ENCODE peak calls at places on chromosomes 2 and 18, in nine cellular contexts. Q, G, K, Z, D, W, L, M and C are unnamed samples.

GRCh38 chr18:59054892-59055291 is 84.8 kb upstream of the SEC11C start:
- DNase-seq in Q (no peak), Z (no peak), G (no peak), M (no peak), K (no peak), W (peak; percentile 26), D (no peak), L (no peak), C (no peak)

GRCh38 chr2:197495433-197496134 is 4.1 kb downstream of the HSPD1 start:
- DNase-seq in L (no peak), M (no peak), Z (no peak), G (no peak), K (no peak), D (no peak), W (no peak), Q (no peak), C (no peak)

GRCh38 chr2:99337931-99338580 is 867 bp downstream of the EIF5B start:
- DNase-seq in M (peak; percentile 73), L (peak; percentile 5), D (no peak), G (peak; percentile 55), Z (no peak), Q (no peak), W (peak; percentile 63), K (peak; percentile 43), C (peak; percentile 2)

GRCh38 chr18:621181-621580 is 24.4 kb downstream of the CLUL1 start:
- DNase-seq in G (no peak), D (no peak), M (no peak), L (no peak), K (peak; percentile 81), Q (no peak), W (no peak), Z (no peak), C (no peak)

GRCh38 chr2:63049291-63050185 is 1.1 kb upstream of the OTX1 start:
- DNase-seq in M (no peak), W (peak; percentile 63), D (peak; percentile 25), L (no peak), K (peak; percentile 9), G (peak; percentile 48), Z (no peak), Q (no peak), C (no peak)

GRCh38 chr2:227324671-227325055 is 388 bp upstream of the MFF start:
- DNase-seq in M (no peak), W (no peak), G (no peak), Z (peak; percentile 22), Q (no peak), D (no peak), K (no peak), L (no peak), C (no peak)

GRCh38 chr18:23291456-23292205 is 156.3 kb downstream of the CABLES1 start:
- DNase-seq in Q (no peak), K (peak; percentile 42), G (no peak), W (no peak), D (no peak), L (no peak), M (peak; percentile 16), Z (no peak), C (no peak)

GRCh38 chr18:63037491-63037890 is 282.1 kb downstream of the BCL2 start:
- DNase-seq in D (no peak), Z (no peak), Q (no peak), L (no peak), G (no peak), M (no peak), W (no peak), K (no peak), C (no peak)

GRCh38 chr2:174051741-174052638 is 86.8 kb upstream of the SP3 start:
- DNase-seq in G (no peak), M (no peak), W (no peak), D (peak; percentile 77), Q (no peak), K (peak; percentile 73), Z (no peak), L (no peak), C (peak; percentile 2)

GRCh38 chr2:101883860-101884259 is 107.9 kb upstream of the IL1R2 start:
- DNase-seq in Z (no peak), M (peak; percentile 61), W (peak; percentile 8), D (peak; percentile 49), Q (peak; percentile 21), G (peak; percentile 55), K (peak; percentile 75), L (peak; percentile 26), C (peak; percentile 68)

GRCh38 chr2:32905270-32905669 is 41.5 kb upstream of the LTBP1 start:
- DNase-seq in D (no peak), K (no peak), W (no peak), M (no peak), L (no peak), G (no peak), Q (no peak), Z (no peak), C (no peak)

GRCh38 chr18:13558132-13558531 is 168.2 kb downstream of the FAM210A start:
- DNase-seq in G (peak; percentile 76), M (peak; percentile 75), W (peak; percentile 64), L (no peak), Q (peak; percentile 29), Z (peak; percentile 89), D (peak; percentile 9), K (peak; percentile 33), C (peak; percentile 76)

GRCh38 chr2:238682536-238682935 is 165.3 kb upstream of the TWIST2 start:
- DNase-seq in W (no peak), G (no peak), L (no peak), Z (no peak), K (no peak), M (no peak), Q (no peak), D (no peak), C (no peak)

GRCh38 chr2:33426666-33427231 is 49.7 kb upstream of the RASGRP3 start:
- DNase-seq in G (no peak), W (peak; percentile 35), Q (no peak), M (no peak), K (peak; percentile 75), D (no peak), Z (no peak), L (no peak), C (peak; percentile 41)

GRCh38 chr2:203913947-203914346 is 22.6 kb upstream of the ICOS start:
- DNase-seq in W (no peak), M (no peak), Q (no peak), Z (no peak), K (no peak), G (no peak), D (no peak), L (no peak), C (no peak)

GRCh38 chr2:119549236-119549635 is 5.0 kb downstream of the CFAP221 start:
- DNase-seq in K (peak; percentile 22), Z (no peak), L (no peak), G (no peak), Q (no peak), W (peak; percentile 14), D (no peak), M (no peak), C (no peak)

GRCh38 chr2:235330775-235331438 is 162.9 kb upstream of the AGAP1 start:
- DNase-seq in L (no peak), Q (no peak), Z (peak; percentile 25), G (no peak), M (no peak), W (peak; percentile 22), K (peak; percentile 94), D (peak; percentile 92), C (peak; percentile 81)

GRCh38 chr2:102604754-102605153 is 14.6 kb upstream of the SLC9A2 start:
- DNase-seq in D (peak; percentile 47), M (peak; percentile 3), W (peak; percentile 25), L (no peak), Q (no peak), G (no peak), Z (no peak), K (no peak), C (no peak)

GRCh38 chr2:200306969-200307811 is 697 bp downstream of the SPATS2L start:
- DNase-seq in K (peak; percentile 60), Z (peak; percentile 44), W (peak; percentile 44), L (peak; percentile 16), Q (peak; percentile 30), M (peak; percentile 26), G (peak; percentile 44), D (no peak), C (peak; percentile 10)

GRCh38 chr2:152486048-152486736 is 151.2 kb downstream of the FMNL2 start:
- DNase-seq in W (no peak), Q (no peak), K (no peak), D (no peak), Z (peak; percentile 23), L (no peak), M (no peak), G (no peak), C (peak; percentile 83)

GRCh38 chr2:215744514-215744913 is 268.8 kb downstream of the MREG start:
- DNase-seq in L (no peak), Q (no peak), K (no peak), M (no peak), D (no peak), Z (no peak), G (no peak), W (no peak), C (no peak)

GRCh38 chr2:201795608-201796477 is 10.5 kb upstream of the CDK15 start:
- DNase-seq in G (peak; percentile 56), K (peak; percentile 79), Z (peak; percentile 63), D (peak; percentile 61), M (peak; percentile 42), W (peak; percentile 58), Q (no peak), L (no peak), C (peak; percentile 68)

GRCh38 chr18:74190086-74190485 is 41.8 kb downstream of the TIMM21 start:
- DNase-seq in Z (no peak), L (no peak), W (peak; percentile 39), Q (no peak), G (no peak), D (no peak), K (no peak), M (no peak), C (no peak)

GRCh38 chr2:38293152-38293865 is 83.8 kb downstream of the ATL2 start:
- DNase-seq in K (peak; percentile 56), L (no peak), Q (no peak), M (no peak), D (no peak), Z (no peak), G (no peak), W (no peak), C (no peak)

GRCh38 chr2:199818001-199818400 is 33.0 kb downstream of the FTCDNL1 start:
- DNase-seq in K (no peak), L (no peak), G (peak; percentile 69), Z (no peak), M (no peak), Q (no peak), W (peak; percentile 82), D (no peak), C (no peak)

GRCh38 chr2:48347712-48348111 is 182.2 kb upstream of the STON1 start:
- DNase-seq in Z (no peak), G (no peak), M (no peak), Q (no peak), W (peak; percentile 42), D (peak; percentile 11), L (no peak), K (peak; percentile 34), C (peak; percentile 59)

GRCh38 chr18:79507076-79507545 is 111.4 kb downstream of the NFATC1 start:
- DNase-seq in M (no peak), D (no peak), Z (peak; percentile 72), K (no peak), W (peak; percentile 63), G (peak; percentile 93), Q (peak; percentile 17), L (no peak), C (no peak)

GRCh38 chr2:170696948-170697347 is 18.2 kb upstream of the SP5 start:
- DNase-seq in M (no peak), D (no peak), G (no peak), Q (no peak), W (no peak), K (no peak), L (no peak), Z (no peak), C (no peak)

GRCh38 chr2:9800639-9800974 is 42.7 kb upstream of the TAF1B start:
- DNase-seq in D (no peak), K (peak; percentile 17), L (no peak), M (no peak), W (no peak), G (no peak), Z (no peak), Q (no peak), C (no peak)

GRCh38 chr2:175256806-175257585 is 75.5 kb upstream of the ATP5MC3 start:
- DNase-seq in K (no peak), M (no peak), L (no peak), D (no peak), Q (no peak), W (no peak), G (no peak), Z (no peak), C (no peak)

GRCh38 chr2:199488772-199489400 is 31.1 kb upstream of the SATB2 start:
- DNase-seq in Z (peak; percentile 62), Q (peak; percentile 43), K (peak; percentile 68), G (peak; percentile 83), L (no peak), M (peak; percentile 78), D (peak; percentile 65), W (peak; percentile 28), C (peak; percentile 80)